ENCODE peak calls at places on chromosomes 4 and X, in six cellular contexts. Z is kidney glomerular epithelial cell; L is stimulated activated CD4-positive, alpha-beta T cell treated with anti-CD3 and anti-CD28 coated beads, Interleukin-2, amount 100 ng/mL, for 24 hours; F is fibroblast of the conjunctiva; R is MM.1S; B is Right ventricle myocardium superior. U is an unnamed sample.

GRCh38 chrX:69285881-69286545 is 120.8 kb upstream of the PJA1 start:
- DNase-seq in R (peak), F (peak), L (peak), B (peak), Z (no peak), U (peak)

GRCh38 chr4:7808181-7808580 is 131.5 kb downstream of the AFAP1 start:
- DNase-seq in L (no peak), B (no peak), R (no peak), Z (no peak), F (no peak), U (no peak)

GRCh38 chr4:47744253-47744652 is 93.6 kb downstream of the CORIN start:
- DNase-seq in Z (no peak), F (no peak), R (peak), L (no peak), B (no peak), U (no peak)

GRCh38 chr4:176653406-176654220 is 139.1 kb downstream of the VEGFC start:
- DNase-seq in R (no peak), B (no peak), Z (no peak), L (no peak), F (no peak), U (no peak)

GRCh38 chr4:1512738-1513660 is 106.8 kb upstream of the NKX1-1 start:
- DNase-seq in B (peak), L (peak), Z (peak), F (no peak), R (no peak), U (peak)

GRCh38 chr4:186622788-186623464 is 67.6 kb upstream of the MTNR1A start:
- DNase-seq in B (no peak), R (no peak), F (peak), L (no peak), Z (no peak), U (no peak)

GRCh38 chr4:89486042-89486441 is 178.4 kb upstream of the GPRIN3 start:
- DNase-seq in R (peak), Z (no peak), L (no peak), F (peak), B (no peak), U (peak)

GRCh38 chr4:121554377-121554776 is 142.4 kb downstream of the ANXA5 start:
- DNase-seq in F (peak), R (no peak), L (no peak), B (no peak), Z (no peak), U (no peak)

GRCh38 chrX:2566044-2566443 is 65.3 kb upstream of the DHRSX start:
- DNase-seq in R (no peak), L (no peak), Z (no peak), B (no peak), F (no peak), U (no peak)

GRCh38 chrX:81957318-81957717 is 755.4 kb downstream of the SH3BGRL start:
- DNase-seq in F (no peak), B (no peak), L (no peak), R (no peak), Z (no peak), U (no peak)

GRCh38 chr4:87399148-87399547 is 8.2 kb upstream of the HSD17B11 start:
- DNase-seq in R (no peak), B (no peak), L (no peak), Z (no peak), F (no peak), U (no peak)

GRCh38 chrX:132127748-132128147 is at the start of gene FRMD7:
- DNase-seq in B (no peak), R (no peak), Z (no peak), L (no peak), F (no peak), U (no peak)

GRCh38 chr4:2824329-2825183 is 19.1 kb upstream of the ADD1 start:
- DNase-seq in F (no peak), R (no peak), L (no peak), B (peak), Z (no peak), U (no peak)

GRCh38 chr4:41573458-41574129 is 35.6 kb downstream of the LIMCH1 start:
- DNase-seq in Z (no peak), B (no peak), L (no peak), R (no peak), F (no peak), U (peak)

GRCh38 chr4:150355858-150356455 is 226.0 kb upstream of the MAB21L2 start:
- DNase-seq in B (no peak), L (no peak), R (no peak), F (no peak), Z (no peak), U (no peak)

GRCh38 chr4:24741915-24742314 is 53.5 kb upstream of the SOD3 start:
- DNase-seq in R (no peak), Z (no peak), F (no peak), L (no peak), B (no peak), U (no peak)

GRCh38 chr4:140255467-140255866 is 101.5 kb upstream of the MAML3 start:
- DNase-seq in B (no peak), Z (no peak), L (no peak), R (no peak), F (no peak), U (no peak)

GRCh38 chr4:8409271-8410065 is 31.1 kb downstream of the ACOX3 start:
- DNase-seq in R (no peak), L (peak), F (no peak), Z (no peak), B (peak), U (no peak)

GRCh38 chrX:10648608-10649007 is 28.2 kb upstream of the MID1 start:
- DNase-seq in R (no peak), F (no peak), L (no peak), Z (no peak), B (no peak), U (no peak)

GRCh38 chr4:1201851-1202525 is 29.6 kb upstream of the SPON2 start:
- DNase-seq in R (no peak), B (peak), L (peak), Z (no peak), F (no peak), U (no peak)

GRCh38 chr4:80803337-80803736 is 227.2 kb upstream of the BMP3 start:
- DNase-seq in Z (no peak), B (no peak), F (no peak), L (no peak), R (no peak), U (no peak)

GRCh38 chr4:7721984-7722551 is 217.6 kb downstream of the AFAP1 start:
- DNase-seq in Z (no peak), F (no peak), B (no peak), R (no peak), L (peak), U (no peak)

GRCh38 chrX:120315776-120316175 is 4.5 kb upstream of the TMEM255A start:
- DNase-seq in L (no peak), B (no peak), Z (no peak), R (no peak), F (no peak), U (no peak)

GRCh38 chrX:26851981-26852380 is 611.2 kb downstream of the PPP4R3C start:
- DNase-seq in Z (no peak), B (no peak), R (peak), F (peak), L (no peak), U (peak)

GRCh38 chr4:94978904-94979303 is 221.1 kb downstream of the BMPR1B start:
- DNase-seq in F (no peak), B (no peak), R (no peak), L (no peak), Z (no peak), U (no peak)

GRCh38 chr4:48368389-48368788 is 27.1 kb downstream of the SLAIN2 start:
- DNase-seq in L (no peak), Z (no peak), R (no peak), B (no peak), F (no peak), U (no peak)

GRCh38 chr4:139171878-139172691 is 4.9 kb downstream of the ELF2 start:
- DNase-seq in L (peak), Z (peak), F (peak), R (no peak), B (no peak), U (no peak)

GRCh38 chr4:35163189-35163588 is 1081.1 kb downstream of the ARAP2 start:
- DNase-seq in Z (no peak), B (no peak), L (no peak), R (no peak), F (no peak), U (no peak)

GRCh38 chr4:177441061-177441802 is 1.0 kb downstream of the AGA start:
- DNase-seq in F (peak), R (peak), Z (no peak), L (peak), B (no peak), U (peak)

GRCh38 chr4:5044341-5044740 is 6.9 kb upstream of the STK32B start:
- DNase-seq in F (no peak), B (no peak), Z (no peak), R (no peak), L (no peak), U (no peak)

GRCh38 chr4:106201373-106201772 is 114.6 kb downstream of the TBCK start:
- DNase-seq in R (peak), B (no peak), F (peak), L (no peak), Z (peak), U (peak)

GRCh38 chr4:95949136-95949765 is 109.4 kb downstream of the PDHA2 start:
- DNase-seq in F (no peak), R (no peak), Z (peak), B (no peak), L (no peak), U (no peak)

GRCh38 chr4:25425361-25425760 is 48.3 kb downstream of the ANAPC4 start:
- DNase-seq in B (no peak), F (no peak), R (no peak), Z (no peak), L (no peak), U (no peak)